ENCODE peak calls at places on chromosomes 16 and 17, in six cellular contexts. One of them, this sample, is unnamed.

GRCh38 chr17:63446218-63446980 is at the start of gene CYB561:
- DNase-seq in NB4: no peak
- DNase-seq in endothelial cell: peak
- DNase-seq in NCI-H2227 treated with DMSO at 0.1 percent for 48 hours: peak
- DNase-seq in heart left ventricle: peak
- DNase-seq in EL: peak
- DNase-seq in this sample: peak

GRCh38 chr16:86732621-86733297 is 154.4 kb downstream of the FOXL1 start:
- DNase-seq in endothelial cell: peak
- DNase-seq in heart left ventricle: no peak
- DNase-seq in NB4: no peak
- DNase-seq in NCI-H2227 treated with DMSO at 0.1 percent for 48 hours: no peak
- DNase-seq in EL: peak
- DNase-seq in this sample: peak

GRCh38 chr16:79721186-79721745 is 120.7 kb upstream of the MAF start:
- DNase-seq in NCI-H2227 treated with DMSO at 0.1 percent for 48 hours: no peak
- DNase-seq in EL: no peak
- DNase-seq in heart left ventricle: no peak
- DNase-seq in NB4: no peak
- DNase-seq in endothelial cell: no peak
- DNase-seq in this sample: no peak

GRCh38 chr16:49674255-49674980 is 181.5 kb downstream of the ZNF423 start:
- DNase-seq in NB4: no peak
- DNase-seq in NCI-H2227 treated with DMSO at 0.1 percent for 48 hours: no peak
- DNase-seq in heart left ventricle: no peak
- DNase-seq in EL: peak
- DNase-seq in endothelial cell: no peak
- DNase-seq in this sample: no peak

GRCh38 chr16:71542377-71542776 is 16.2 kb downstream of the CHST4 start:
- DNase-seq in NCI-H2227 treated with DMSO at 0.1 percent for 48 hours: no peak
- DNase-seq in NB4: peak
- DNase-seq in heart left ventricle: no peak
- DNase-seq in EL: peak
- DNase-seq in endothelial cell: peak
- DNase-seq in this sample: peak

GRCh38 chr16:75323198-75323597 is 71.8 kb upstream of the BCAR1 start:
- DNase-seq in NB4: no peak
- DNase-seq in endothelial cell: no peak
- DNase-seq in heart left ventricle: no peak
- DNase-seq in EL: peak
- DNase-seq in NCI-H2227 treated with DMSO at 0.1 percent for 48 hours: no peak
- DNase-seq in this sample: no peak

GRCh38 chr17:32104158-32104557 is 38.1 kb upstream of the RHOT1 start:
- DNase-seq in heart left ventricle: no peak
- DNase-seq in endothelial cell: no peak
- DNase-seq in EL: no peak
- DNase-seq in NB4: peak
- DNase-seq in NCI-H2227 treated with DMSO at 0.1 percent for 48 hours: no peak
- DNase-seq in this sample: no peak

GRCh38 chr17:44830359-44831269 is 527 bp upstream of the GJC1 start:
- DNase-seq in NB4: no peak
- DNase-seq in EL: peak
- DNase-seq in NCI-H2227 treated with DMSO at 0.1 percent for 48 hours: peak
- DNase-seq in heart left ventricle: no peak
- DNase-seq in endothelial cell: peak
- DNase-seq in this sample: peak

GRCh38 chr16:89737341-89738071 is 16.2 kb downstream of the ZNF276 start:
- DNase-seq in heart left ventricle: no peak
- DNase-seq in NCI-H2227 treated with DMSO at 0.1 percent for 48 hours: no peak
- DNase-seq in endothelial cell: no peak
- DNase-seq in EL: no peak
- DNase-seq in NB4: no peak
- DNase-seq in this sample: no peak

GRCh38 chr17:260944-261343 is 79.5 kb upstream of the DOC2B start:
- DNase-seq in endothelial cell: no peak
- DNase-seq in NB4: no peak
- DNase-seq in heart left ventricle: no peak
- DNase-seq in EL: no peak
- DNase-seq in NCI-H2227 treated with DMSO at 0.1 percent for 48 hours: no peak
- DNase-seq in this sample: no peak

GRCh38 chr17:66985338-66985737 is 20.8 kb downstream of the CACNG4 start:
- DNase-seq in heart left ventricle: peak
- DNase-seq in EL: no peak
- DNase-seq in NCI-H2227 treated with DMSO at 0.1 percent for 48 hours: no peak
- DNase-seq in endothelial cell: no peak
- DNase-seq in NB4: no peak
- DNase-seq in this sample: no peak

GRCh38 chr17:29368926-29369325 is 21.2 kb upstream of the TAOK1 start:
- DNase-seq in NB4: no peak
- DNase-seq in heart left ventricle: no peak
- DNase-seq in EL: no peak
- DNase-seq in endothelial cell: no peak
- DNase-seq in NCI-H2227 treated with DMSO at 0.1 percent for 48 hours: no peak
- DNase-seq in this sample: peak

GRCh38 chr16:82638095-82638798 is 11.5 kb downstream of the CDH13 start:
- DNase-seq in NCI-H2227 treated with DMSO at 0.1 percent for 48 hours: no peak
- DNase-seq in EL: peak
- DNase-seq in NB4: no peak
- DNase-seq in endothelial cell: no peak
- DNase-seq in heart left ventricle: no peak
- DNase-seq in this sample: no peak

GRCh38 chr17:80938556-80938955 is 53.1 kb upstream of the CHMP6 start:
- DNase-seq in NB4: peak
- DNase-seq in endothelial cell: no peak
- DNase-seq in EL: no peak
- DNase-seq in heart left ventricle: peak
- DNase-seq in NCI-H2227 treated with DMSO at 0.1 percent for 48 hours: no peak
- DNase-seq in this sample: no peak

GRCh38 chr17:29005936-29006438 is at the start of gene SEZ6:
- DNase-seq in EL: peak
- DNase-seq in NB4: peak
- DNase-seq in heart left ventricle: peak
- DNase-seq in endothelial cell: peak
- DNase-seq in NCI-H2227 treated with DMSO at 0.1 percent for 48 hours: peak
- DNase-seq in this sample: peak

GRCh38 chr17:78315355-78316114 is 44.3 kb downstream of the SOCS3 start:
- DNase-seq in EL: peak
- DNase-seq in heart left ventricle: peak
- DNase-seq in NB4: peak
- DNase-seq in NCI-H2227 treated with DMSO at 0.1 percent for 48 hours: no peak
- DNase-seq in endothelial cell: no peak
- DNase-seq in this sample: no peak

GRCh38 chr16:58345574-58346354 is 46.5 kb upstream of the GINS3 start:
- DNase-seq in NB4: no peak
- DNase-seq in heart left ventricle: no peak
- DNase-seq in EL: no peak
- DNase-seq in NCI-H2227 treated with DMSO at 0.1 percent for 48 hours: peak
- DNase-seq in endothelial cell: no peak
- DNase-seq in this sample: no peak

GRCh38 chr16:79540825-79541595 is 59.5 kb downstream of the MAF start:
- DNase-seq in NCI-H2227 treated with DMSO at 0.1 percent for 48 hours: no peak
- DNase-seq in endothelial cell: no peak
- DNase-seq in heart left ventricle: no peak
- DNase-seq in EL: no peak
- DNase-seq in NB4: no peak
- DNase-seq in this sample: no peak

GRCh38 chr16:19835989-19836421 is 48.6 kb downstream of the GPRC5B start:
- DNase-seq in NB4: no peak
- DNase-seq in heart left ventricle: no peak
- DNase-seq in EL: peak
- DNase-seq in NCI-H2227 treated with DMSO at 0.1 percent for 48 hours: no peak
- DNase-seq in endothelial cell: no peak
- DNase-seq in this sample: no peak

GRCh38 chr17:7883781-7884386 is 4.7 kb upstream of the CHD3 start:
- DNase-seq in heart left ventricle: no peak
- DNase-seq in NCI-H2227 treated with DMSO at 0.1 percent for 48 hours: peak
- DNase-seq in EL: peak
- DNase-seq in endothelial cell: no peak
- DNase-seq in NB4: peak
- DNase-seq in this sample: no peak

GRCh38 chr16:68921654-68922053 is 78.3 kb downstream of the TANGO6 start:
- DNase-seq in NCI-H2227 treated with DMSO at 0.1 percent for 48 hours: no peak
- DNase-seq in NB4: no peak
- DNase-seq in endothelial cell: no peak
- DNase-seq in EL: peak
- DNase-seq in heart left ventricle: no peak
- DNase-seq in this sample: no peak